ENCODE peak calls at places on chromosomes 6 and 20, in four cellular contexts. D is SJSA1, P is heart right ventricle, Z is right cardiac atrium. J is an unnamed sample. For H3K4me1, the result is how much of the 10 kb centered on the place peaks cover.

GRCh38 chr6:140957334-140957733 is 1175.4 kb upstream of the GJE1 start:
- DNase-seq in Z (no peak), D (no peak), P (no peak), J (no peak)

GRCh38 chr6:33714385-33715040 is 3.0 kb upstream of the UQCC2 start:
- DNase-seq in Z (no peak), D (no peak), P (no peak), J (no peak)

GRCh38 chr20:3330046-3330741 is 77.3 kb downstream of the DNAAF9 start:
- DNase-seq in D (no peak), Z (no peak), P (no peak), J (no peak)

GRCh38 chr6:143583542-143584330 is 72.2 kb upstream of the FUCA2 start:
- DNase-seq in D (no peak), P (no peak), Z (no peak), J (no peak)

GRCh38 chr6:161838306-161839035 is 564.6 kb upstream of the AGPAT4 start:
- DNase-seq in Z (peak), P (no peak), D (no peak), J (no peak)

GRCh38 chr6:63887011-63887751 is 251.6 kb downstream of the PHF3 start:
- DNase-seq in Z (no peak), D (no peak), P (no peak), J (no peak)

GRCh38 chr20:2032168-2032567 is 38.3 kb upstream of the PDYN start:
- DNase-seq in Z (no peak), P (no peak), D (no peak), J (no peak)

GRCh38 chr6:11278207-11278559 is 45.7 kb upstream of the NEDD9 start:
- DNase-seq in P (no peak), Z (no peak), D (no peak), J (no peak)

DNA sequence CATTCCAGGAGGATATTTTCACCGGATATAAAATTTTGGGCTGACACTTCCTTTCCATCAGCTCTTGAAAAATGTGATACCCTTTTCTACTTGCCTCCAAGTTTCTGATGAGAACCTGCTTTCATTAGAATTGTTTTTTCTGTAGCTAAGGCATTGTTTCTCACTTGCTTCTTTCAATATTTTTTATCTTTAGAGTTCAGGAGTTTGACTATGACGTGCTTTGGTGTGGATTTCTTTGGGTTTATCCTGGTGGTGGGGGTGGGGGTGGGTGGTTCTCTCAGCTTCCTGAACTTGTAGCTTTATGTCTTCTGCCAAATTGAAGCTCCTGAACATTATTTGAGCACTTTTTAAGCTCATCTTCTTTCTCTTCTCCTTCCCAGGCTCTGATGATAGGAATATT is 11.4 kb downstream of the ZNF831 start:
- DNase-seq in D (no peak), Z (no peak), P (no peak), J (no peak)
- H3K4me1 ChIP-seq in D (under half), Z (under half), P (under half), J (under half)

DNA sequence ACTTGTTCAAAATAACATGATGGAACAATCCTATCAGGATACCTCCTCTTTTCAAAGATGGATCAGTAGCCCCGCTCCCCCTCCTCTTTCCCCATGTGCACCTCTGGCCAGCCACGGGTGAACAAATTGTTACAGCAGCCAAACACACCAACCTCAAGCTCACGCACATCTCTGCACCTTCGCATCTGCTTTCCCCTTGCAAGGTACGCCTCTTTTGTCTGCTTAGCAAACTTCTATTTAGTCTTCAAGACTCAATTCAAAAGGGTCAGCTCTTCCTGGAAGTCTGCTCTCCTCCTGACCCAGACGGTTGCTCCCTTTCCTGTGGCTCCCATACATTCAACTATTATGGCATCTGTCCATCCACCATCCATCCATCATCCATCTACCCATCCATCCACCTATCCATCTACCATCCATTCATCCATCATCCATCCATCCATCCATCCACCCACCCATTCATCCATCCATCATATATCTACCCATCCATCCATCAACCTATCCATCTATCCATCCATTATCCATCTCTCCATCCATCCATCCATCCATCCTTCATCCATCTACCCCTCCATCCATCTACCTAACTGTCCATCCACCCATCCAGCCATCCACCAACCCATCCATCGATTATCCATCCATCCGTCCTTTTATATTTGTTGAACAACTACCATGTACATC is 36.3 kb upstream of the CDH22 start:
- DNase-seq in Z (no peak), P (no peak), D (no peak), J (no peak)
- H3K4me1 ChIP-seq in Z (under half), P (under half), D (under half), J (under half)

GRCh38 chr6:9878535-9878934 is 536.3 kb downstream of the TFAP2A start:
- DNase-seq in P (no peak), Z (no peak), D (no peak), J (no peak)
- H3K4me1 ChIP-seq in P (under half), Z (under half), D (under half), J (under half)

DNA sequence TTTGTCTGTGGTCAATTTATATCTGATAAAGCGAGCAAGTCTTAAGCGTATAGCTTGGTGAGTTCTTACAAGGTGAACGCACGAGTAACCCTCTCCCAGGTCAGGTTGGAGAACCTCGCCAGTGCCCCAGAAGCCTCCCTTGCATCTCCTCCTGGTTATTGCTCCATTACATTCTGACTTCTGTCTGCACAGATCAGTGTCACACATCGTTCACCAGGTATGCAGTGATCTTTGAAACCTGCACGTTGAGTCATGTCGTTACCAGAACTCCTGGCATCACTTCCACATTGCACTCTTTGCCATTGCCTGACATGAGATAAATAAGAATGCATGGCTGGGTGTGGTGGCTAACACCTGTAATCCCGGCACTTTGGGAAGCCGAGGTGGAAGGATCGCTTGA is 44.2 kb downstream of the AKAP12 start:
- DNase-seq in D (no peak), Z (no peak), P (no peak), J (no peak)
- H3K4me1 ChIP-seq in D (under half), Z (under half), P (under half), J (under half)

GRCh38 chr6:52552278-52552643 is 24.6 kb downstream of the TRAM2 start:
- DNase-seq in D (no peak), P (no peak), Z (no peak), J (no peak)

GRCh38 chr6:52555531-52556228 is 21.2 kb downstream of the TRAM2 start:
- DNase-seq in P (no peak), Z (no peak), D (no peak), J (no peak)

GRCh38 chr6:52553158-52553557 is 23.7 kb downstream of the TRAM2 start:
- DNase-seq in P (no peak), D (no peak), Z (no peak), J (no peak)

GRCh38 chr6:52554684-52555280 is 22.1 kb downstream of the TRAM2 start:
- DNase-seq in P (no peak), D (no peak), Z (no peak), J (no peak)

GRCh38 chr6:52553719-52554118 is 23.1 kb downstream of the TRAM2 start:
- DNase-seq in Z (no peak), P (no peak), D (no peak), J (no peak)
- H3K4me1 ChIP-seq in Z (under half), P (half or more), D (half or more), J (under half)

GRCh38 chr6:116255246-116255800 is 1.4 kb upstream of the TSPYL4 start:
- DNase-seq in P (no peak), Z (no peak), D (no peak), J (no peak)

GRCh38 chr6:116253188-116253504 is 729 bp downstream of the TSPYL4 start:
- DNase-seq in Z (no peak), D (no peak), P (no peak), J (no peak)

GRCh38 chr6:116251568-116252384 is 2.1 kb downstream of the TSPYL4 start:
- DNase-seq in P (no peak), D (peak), Z (no peak), J (no peak)

GRCh38 chr6:116254297-116254724 is 436 bp upstream of the TSPYL4 start:
- DNase-seq in P (no peak), Z (no peak), D (no peak), J (no peak)

GRCh38 chr6:116253505-116254296 is at the start of gene TSPYL4:
- DNase-seq in P (peak), D (peak), Z (peak), J (peak)
- H3K4me1 ChIP-seq in P (half or more), D (under half), Z (under half), J (under half)

J was measured in aorta.